ENCODE peak calls at places on chromosomes 16 and 17, in six cellular contexts. Y is activated CD8-positive, alpha-beta T cell treated with anti-CD3 and anti-CD28 coated beads for 36 hours; F is stimulated activated CD4-positive, alpha-beta T cell treated with anti-CD3 and anti-CD28 coated beads, Interleukin-1b, Interleukin-23, amount 100 ng/mL, for 1 hour; I is NCI-H1417; B is fibroblast of the aortic adventitia; J is epithelial cell of prostate. U is an unnamed sample.

GRCh38 chr16:57268804-57269800 is 15.4 kb downstream of the PLLP start:
- DNase-seq in Y (no peak), F (no peak), I (no peak), B (peak), J (no peak), U (no peak)

GRCh38 chr16:67993207-67994036 is 5.9 kb downstream of the DPEP2 start:
- DNase-seq in Y (peak), F (peak), I (peak), B (peak), J (no peak), U (peak)

GRCh38 chr17:77808663-77809425 is 149.7 kb upstream of the TNRC6C start:
- DNase-seq in Y (no peak), F (no peak), I (no peak), B (no peak), J (no peak), U (no peak)

GRCh38 chr16:12157510-12158093 is 181.1 kb downstream of the SNX29 start:
- DNase-seq in Y (no peak), F (no peak), I (no peak), B (peak), J (no peak), U (no peak)

GRCh38 chr17:13490906-13491502 is 110.7 kb downstream of the HS3ST3A1 start:
- DNase-seq in Y (no peak), F (no peak), I (no peak), B (no peak), J (no peak), U (no peak)

GRCh38 chr17:59167571-59168001 is 12.0 kb downstream of the PRR11 start:
- DNase-seq in Y (no peak), F (no peak), I (no peak), B (peak), J (no peak), U (no peak)

GRCh38 chr16:69187891-69188451 is 1.0 kb downstream of the SNTB2 start:
- DNase-seq in Y (peak), F (no peak), I (peak), B (peak), J (no peak), U (no peak)

GRCh38 chr16:89116341-89117238 is 22.9 kb downstream of the ACSF3 start:
- DNase-seq in Y (no peak), F (no peak), I (no peak), B (no peak), J (no peak), U (no peak)

GRCh38 chr16:79721186-79721745 is 120.7 kb upstream of the MAF start:
- DNase-seq in Y (no peak), F (no peak), I (no peak), B (no peak), J (no peak), U (no peak)

GRCh38 chr17:33163827-33164555 is 129.1 kb downstream of the ASIC2 start:
- DNase-seq in Y (no peak), F (no peak), I (peak), B (peak), J (peak), U (no peak)

GRCh38 chr17:48893646-48894508 is 1.3 kb downstream of the ATP5MC1 start:
- DNase-seq in Y (no peak), F (no peak), I (no peak), B (no peak), J (no peak), U (no peak)

GRCh38 chr17:83180264-83180995 is 101.0 kb downstream of the METRNL start:
- DNase-seq in Y (no peak), F (no peak), I (no peak), B (no peak), J (no peak), U (no peak)